ENCODE peak calls at places on chromosomes 2 and 18, in six cellular contexts. B, R, P, N, D and T are unnamed samples.

GRCh38 chr2:74944987-74945782 is 13.3 kb upstream of the POLE4 start:
- DNase-seq in P (no peak), R (no peak), N (no peak), B (no peak), D (no peak), T (no peak)

GRCh38 chr2:190528521-190529001 is 6.0 kb downstream of the NEMP2 start:
- DNase-seq in R (no peak), B (no peak), N (no peak), D (no peak), P (no peak), T (no peak)

GRCh38 chr2:173982918-173983317 is 17.7 kb upstream of the SP3 start:
- DNase-seq in R (no peak), B (peak), N (no peak), P (no peak), D (no peak), T (no peak)

GRCh38 chr2:66578067-66578852 is 143.3 kb downstream of the MEIS1 start:
- DNase-seq in B (peak), N (no peak), D (no peak), P (no peak), R (no peak), T (no peak)

GRCh38 chr2:2506536-2506935 is 175.5 kb upstream of the MYT1L start:
- DNase-seq in P (no peak), D (no peak), B (no peak), R (no peak), N (no peak), T (no peak)

GRCh38 chr18:9275890-9276289 is 58.7 kb upstream of the TWSG1 start:
- DNase-seq in N (no peak), R (no peak), B (no peak), D (no peak), P (no peak), T (no peak)

GRCh38 chr2:237538901-237539300 is 27.5 kb upstream of the PRLH start:
- DNase-seq in D (no peak), R (no peak), P (no peak), B (no peak), N (no peak), T (no peak)

GRCh38 chr2:214808961-214809750 is at the start of gene BARD1:
- DNase-seq in P (peak), R (peak), N (peak), D (peak), B (no peak), T (peak)

GRCh38 chr2:230319211-230319862 is 7.7 kb upstream of the SP140L start:
- DNase-seq in D (no peak), N (peak), B (no peak), R (peak), P (peak), T (no peak)

GRCh38 chr2:11829947-11830707 is 83.7 kb downstream of the LPIN1 start:
- DNase-seq in B (peak), R (peak), P (peak), N (peak), D (peak), T (peak)

GRCh38 chr2:128317186-128317897 is 1.3 kb downstream of the HS6ST1 start:
- DNase-seq in N (no peak), B (no peak), P (no peak), D (peak), R (peak), T (no peak)

GRCh38 chr18:76741346-76741745 is 81.0 kb upstream of the ZNF236 start:
- DNase-seq in N (no peak), D (no peak), R (no peak), P (no peak), B (no peak), T (no peak)

GRCh38 chr2:12314119-12314735 is 402.5 kb upstream of the TRIB2 start:
- DNase-seq in D (no peak), P (no peak), R (no peak), N (no peak), B (no peak), T (no peak)

GRCh38 chr2:8380026-8380425 is 301.8 kb upstream of the ID2 start:
- DNase-seq in R (no peak), N (no peak), B (peak), D (no peak), P (no peak), T (no peak)

GRCh38 chr2:205914736-205915510 is 171.1 kb downstream of the INO80D start:
- DNase-seq in N (no peak), P (no peak), D (no peak), R (no peak), B (no peak), T (no peak)

GRCh38 chr2:167135691-167136090 is 247.4 kb downstream of the XIRP2 start:
- DNase-seq in P (no peak), R (no peak), D (no peak), N (no peak), B (no peak), T (no peak)

GRCh38 chr18:79672490-79673276 is 6.9 kb upstream of the CTDP1 start:
- DNase-seq in B (no peak), P (no peak), N (no peak), R (no peak), D (no peak), T (no peak)

GRCh38 chr18:36532394-36532793 is 234.9 kb downstream of the FHOD3 start:
- DNase-seq in N (no peak), D (no peak), R (no peak), B (no peak), P (no peak), T (no peak)

GRCh38 chr18:65753520-65753919 is 2.7 kb downstream of the CDH7 start:
- DNase-seq in R (no peak), N (no peak), P (no peak), D (no peak), B (peak), T (no peak)

GRCh38 chr2:188628989-188629889 is 337.6 kb downstream of the GULP1 start:
- DNase-seq in R (no peak), D (no peak), B (no peak), N (no peak), P (no peak), T (no peak)

GRCh38 chr2:72425996-72426395 is 278.3 kb upstream of the CYP26B1 start:
- DNase-seq in D (no peak), N (no peak), P (no peak), B (no peak), R (no peak), T (no peak)

GRCh38 chr2:108355907-108356734 is 21.6 kb upstream of the SULT1C4 start:
- DNase-seq in P (no peak), B (no peak), N (no peak), D (no peak), R (no peak), T (no peak)

GRCh38 chr2:237874585-237875161 is 15.2 kb downstream of the RAMP1 start:
- DNase-seq in P (no peak), R (no peak), D (peak), B (no peak), N (no peak), T (peak)

GRCh38 chr2:195687320-195688086 is 30.5 kb downstream of the SLC39A10 start:
- DNase-seq in D (no peak), R (no peak), B (no peak), P (no peak), N (no peak), T (no peak)

GRCh38 chr2:15756011-15756550 is 164.4 kb downstream of the DDX1 start:
- DNase-seq in B (no peak), N (no peak), R (no peak), D (no peak), P (no peak), T (no peak)

GRCh38 chr2:120005834-120006521 is 6.9 kb upstream of the EPB41L5 start:
- DNase-seq in N (no peak), B (no peak), R (peak), D (no peak), P (no peak), T (no peak)